ENCODE peak calls at places on chromosomes 16 and 17, in four cellular contexts. N, A, K and U are unnamed samples.

GRCh38 chr17:58997756-58998553 is 108.7 kb downstream of the TRIM37 start:
- DNase-seq in K (no peak), N (no peak), A (no peak), U (no peak)

GRCh38 chr16:58044266-58045019 is 18.9 kb downstream of the MMP15 start:
- DNase-seq in A (no peak), N (no peak), K (no peak), U (no peak)

GRCh38 chr17:79243996-79244395 is 169.4 kb downstream of the ENGASE start:
- DNase-seq in A (no peak), N (no peak), K (no peak), U (no peak)

GRCh38 chr17:81183316-81183715 is 17.3 kb upstream of the AATK start:
- DNase-seq in N (no peak), K (no peak), A (no peak), U (no peak)

GRCh38 chr17:69450857-69451410 is 36.4 kb downstream of the MAP2K6 start:
- DNase-seq in A (no peak), N (no peak), K (no peak), U (peak; percentile 24)

GRCh38 chr16:25051446-25052160 is 36.4 kb upstream of the ARHGAP17 start:
- DNase-seq in K (peak; percentile 39), A (no peak), N (no peak), U (peak; percentile 34)

GRCh38 chr17:39939588-39940419 is 12.3 kb downstream of the LRRC3C start:
- DNase-seq in K (peak; percentile 75), A (no peak), N (peak; percentile 77), U (peak; percentile 86)

GRCh38 chr16:87465306-87465705 is 27.5 kb downstream of the ZCCHC14 start:
- DNase-seq in N (no peak), K (peak; percentile 66), A (no peak), U (no peak)

GRCh38 chr16:5826332-5826731 is 728.7 kb upstream of the EEF2KMT start:
- DNase-seq in K (no peak), N (no peak), A (no peak), U (no peak)

GRCh38 chr17:77184474-77184873 is 43.7 kb downstream of the SEC14L1 start:
- DNase-seq in N (no peak), K (no peak), A (no peak), U (no peak)

GRCh38 chr16:2664522-2665096 is 17.7 kb upstream of the KCTD5 start:
- DNase-seq in N (no peak), A (no peak), K (no peak), U (no peak)

GRCh38 chr16:29898135-29898534 is 1.2 kb downstream of the SEZ6L2 start:
- DNase-seq in K (no peak), A (no peak), N (no peak), U (no peak)